ENCODE peak calls at places on chromosomes 16 and 17, in six cellular contexts. One of them, this sample, is unnamed.
A peak's percentile ranks its signal among the peaks of the same experiment; 100 is the strongest.

GRCh38 chr17:46995841-46996571 is 17.0 kb upstream of the RPRML start:
- DNase-seq in B cell: no peak
- DNase-seq in lung: no peak
- DNase-seq in lower leg skin: no peak
- DNase-seq in HFF-Myc: peak; percentile 65
- DNase-seq in fibroblast of lung: no peak
- DNase-seq in this sample: no peak

GRCh38 chr16:35631261-35631945 is 2172.0 kb downstream of the TP53TG3F start:
- DNase-seq in B cell: no peak
- DNase-seq in lung: no peak
- DNase-seq in lower leg skin: no peak
- DNase-seq in HFF-Myc: no peak
- DNase-seq in fibroblast of lung: no peak
- DNase-seq in this sample: no peak

GRCh38 chr17:18257747-18258355 is 687 bp downstream of the FLII start:
- DNase-seq in B cell: peak; percentile 81
- DNase-seq in lung: peak; percentile 81
- DNase-seq in lower leg skin: peak; percentile 66
- DNase-seq in HFF-Myc: no peak
- DNase-seq in fibroblast of lung: peak; percentile 71
- DNase-seq in this sample: peak; percentile 77

GRCh38 chr16:89123001-89123830 is 29.6 kb downstream of the ACSF3 start:
- DNase-seq in B cell: no peak
- DNase-seq in lung: no peak
- DNase-seq in lower leg skin: no peak
- DNase-seq in HFF-Myc: no peak
- DNase-seq in fibroblast of lung: no peak
- DNase-seq in this sample: no peak

GRCh38 chr17:76238847-76239537 is 1.3 kb downstream of the RNF157 start:
- DNase-seq in B cell: no peak
- DNase-seq in lung: no peak
- DNase-seq in lower leg skin: no peak
- DNase-seq in HFF-Myc: no peak
- DNase-seq in fibroblast of lung: no peak
- DNase-seq in this sample: no peak

GRCh38 chr16:25192096-25192495 is 24.7 kb upstream of the AQP8 start:
- DNase-seq in B cell: no peak
- DNase-seq in lung: no peak
- DNase-seq in lower leg skin: no peak
- DNase-seq in HFF-Myc: peak; percentile 86
- DNase-seq in fibroblast of lung: no peak
- DNase-seq in this sample: no peak

GRCh38 chr16:16137110-16137509 is 86.2 kb downstream of the ABCC6 start:
- DNase-seq in B cell: no peak
- DNase-seq in lung: no peak
- DNase-seq in lower leg skin: no peak
- DNase-seq in HFF-Myc: no peak
- DNase-seq in fibroblast of lung: no peak
- DNase-seq in this sample: no peak

GRCh38 chr16:84503751-84504395 is 586 bp downstream of the MEAK7 start:
- DNase-seq in B cell: no peak
- DNase-seq in lung: no peak
- DNase-seq in lower leg skin: no peak
- DNase-seq in HFF-Myc: no peak
- DNase-seq in fibroblast of lung: no peak
- DNase-seq in this sample: no peak

GRCh38 chr16:28822520-28823290 is at the start of gene ATXN2L:
- DNase-seq in B cell: peak; percentile 97
- DNase-seq in lung: peak; percentile 94
- DNase-seq in lower leg skin: peak; percentile 90
- DNase-seq in HFF-Myc: peak; percentile 82
- DNase-seq in fibroblast of lung: peak; percentile 97
- DNase-seq in this sample: peak; percentile 98

GRCh38 chr16:83995756-83996155 is 27.7 kb downstream of the NECAB2 start:
- DNase-seq in B cell: no peak
- DNase-seq in lung: no peak
- DNase-seq in lower leg skin: no peak
- DNase-seq in HFF-Myc: no peak
- DNase-seq in fibroblast of lung: peak; percentile 8
- DNase-seq in this sample: peak; percentile 20

GRCh38 chr16:82008957-82009592 is 2.2 kb downstream of the SDR42E1 start:
- DNase-seq in B cell: no peak
- DNase-seq in lung: no peak
- DNase-seq in lower leg skin: no peak
- DNase-seq in HFF-Myc: no peak
- DNase-seq in fibroblast of lung: no peak
- DNase-seq in this sample: no peak

GRCh38 chr17:19285218-19285900 is 48.2 kb downstream of the EPN2 start:
- DNase-seq in B cell: no peak
- DNase-seq in lung: no peak
- DNase-seq in lower leg skin: no peak
- DNase-seq in HFF-Myc: no peak
- DNase-seq in fibroblast of lung: no peak
- DNase-seq in this sample: no peak

GRCh38 chr17:40290629-40291296 is 3.1 kb downstream of the CDC6 start:
- DNase-seq in B cell: no peak
- DNase-seq in lung: peak; percentile 53
- DNase-seq in lower leg skin: no peak
- DNase-seq in HFF-Myc: no peak
- DNase-seq in fibroblast of lung: peak; percentile 97
- DNase-seq in this sample: peak; percentile 68

GRCh38 chr17:22266231-22266630 is 573.9 kb downstream of the KCNJ18 start:
- DNase-seq in B cell: no peak
- DNase-seq in lung: no peak
- DNase-seq in lower leg skin: no peak
- DNase-seq in HFF-Myc: no peak
- DNase-seq in fibroblast of lung: no peak
- DNase-seq in this sample: no peak

GRCh38 chr17:42428141-42428944 is 5.3 kb upstream of the CAVIN1 start:
- DNase-seq in B cell: no peak
- DNase-seq in lung: peak; percentile 60
- DNase-seq in lower leg skin: peak; percentile 73
- DNase-seq in HFF-Myc: peak; percentile 93
- DNase-seq in fibroblast of lung: peak; percentile 95
- DNase-seq in this sample: peak; percentile 60

GRCh38 chr16:11218324-11218962 is 37.6 kb downstream of the SOCS1 start:
- DNase-seq in B cell: no peak
- DNase-seq in lung: no peak
- DNase-seq in lower leg skin: no peak
- DNase-seq in HFF-Myc: no peak
- DNase-seq in fibroblast of lung: no peak
- DNase-seq in this sample: no peak

GRCh38 chr16:14529010-14529669 is 100.9 kb downstream of the PARN start:
- DNase-seq in B cell: peak; percentile 46
- DNase-seq in lung: peak; percentile 76
- DNase-seq in lower leg skin: peak; percentile 79
- DNase-seq in HFF-Myc: peak; percentile 78
- DNase-seq in fibroblast of lung: peak; percentile 95
- DNase-seq in this sample: peak; percentile 64

GRCh38 chr16:81610144-81610842 is 165.7 kb downstream of the CMIP start:
- DNase-seq in B cell: no peak
- DNase-seq in lung: peak; percentile 45
- DNase-seq in lower leg skin: no peak
- DNase-seq in HFF-Myc: no peak
- DNase-seq in fibroblast of lung: peak; percentile 75
- DNase-seq in this sample: no peak

GRCh38 chr17:19720631-19721426 is 4.4 kb upstream of the SLC47A2 start:
- DNase-seq in B cell: peak; percentile 22
- DNase-seq in lung: no peak
- DNase-seq in lower leg skin: no peak
- DNase-seq in HFF-Myc: no peak
- DNase-seq in fibroblast of lung: no peak
- DNase-seq in this sample: no peak

GRCh38 chr17:40407460-40407859 is 10.2 kb downstream of the TOP2A start:
- DNase-seq in B cell: no peak
- DNase-seq in lung: no peak
- DNase-seq in lower leg skin: no peak
- DNase-seq in HFF-Myc: no peak
- DNase-seq in fibroblast of lung: no peak
- DNase-seq in this sample: no peak

GRCh38 chr17:15782809-15783208 is 50.7 kb downstream of the TBC1D26 start:
- DNase-seq in B cell: no peak
- DNase-seq in lung: peak; percentile 40
- DNase-seq in lower leg skin: peak; percentile 28
- DNase-seq in HFF-Myc: no peak
- DNase-seq in fibroblast of lung: peak; percentile 55
- DNase-seq in this sample: peak; percentile 12

GRCh38 chr17:55845385-55845784 is 94.5 kb downstream of the PCTP start:
- DNase-seq in B cell: no peak
- DNase-seq in lung: peak; percentile 56
- DNase-seq in lower leg skin: peak; percentile 34
- DNase-seq in HFF-Myc: peak; percentile 4
- DNase-seq in fibroblast of lung: peak; percentile 55
- DNase-seq in this sample: peak; percentile 26

GRCh38 chr17:1360975-1361374 is 39.0 kb downstream of the YWHAE start:
- DNase-seq in B cell: no peak
- DNase-seq in lung: no peak
- DNase-seq in lower leg skin: no peak
- DNase-seq in HFF-Myc: no peak
- DNase-seq in fibroblast of lung: no peak
- DNase-seq in this sample: peak; percentile 48

GRCh38 chr16:29858974-29859373 is 4.1 kb downstream of the CDIPT start:
- DNase-seq in B cell: no peak
- DNase-seq in lung: no peak
- DNase-seq in lower leg skin: no peak
- DNase-seq in HFF-Myc: no peak
- DNase-seq in fibroblast of lung: no peak
- DNase-seq in this sample: no peak

GRCh38 chr17:76497979-76498885 is 3.0 kb downstream of the RHBDF2 start:
- DNase-seq in B cell: peak; percentile 53
- DNase-seq in lung: peak; percentile 68
- DNase-seq in lower leg skin: peak; percentile 52
- DNase-seq in HFF-Myc: peak; percentile 48
- DNase-seq in fibroblast of lung: peak; percentile 74
- DNase-seq in this sample: no peak

DNA sequence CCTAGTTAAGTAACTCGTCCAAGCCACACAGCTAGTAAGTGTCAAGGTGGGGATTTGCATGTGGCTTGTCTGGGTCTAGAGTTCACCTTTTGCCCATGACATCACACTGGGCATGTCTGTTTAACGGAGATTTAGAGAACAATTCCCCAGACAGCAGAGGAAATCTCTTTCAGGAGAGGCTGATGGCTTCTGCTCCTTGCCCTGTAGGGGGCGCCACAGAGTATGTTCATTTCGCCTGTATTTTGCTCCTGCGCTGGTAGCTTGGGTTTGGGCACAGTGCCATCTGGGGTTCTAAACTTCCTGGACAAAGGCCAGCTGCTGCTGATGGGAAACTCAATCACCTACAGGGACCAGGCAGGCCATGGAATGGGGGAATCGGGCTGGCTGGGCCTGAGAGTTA is 20.4 kb downstream of the OTOA start:
- DNase-seq in B cell: no peak
- DNase-seq in lung: no peak
- DNase-seq in lower leg skin: no peak
- DNase-seq in HFF-Myc: no peak
- DNase-seq in fibroblast of lung: no peak
- DNase-seq in this sample: peak; percentile 56
- TF ChIP-seq CTCF in B cell: peak; percentile 60
- TF ChIP-seq CTCF in lung: no peak
- TF ChIP-seq CTCF in lower leg skin: no peak
- TF ChIP-seq CTCF in HFF-Myc: peak; percentile 66
- TF ChIP-seq CTCF in fibroblast of lung: peak; percentile 43
- TF ChIP-seq CTCF in this sample: peak; percentile 84

DNA sequence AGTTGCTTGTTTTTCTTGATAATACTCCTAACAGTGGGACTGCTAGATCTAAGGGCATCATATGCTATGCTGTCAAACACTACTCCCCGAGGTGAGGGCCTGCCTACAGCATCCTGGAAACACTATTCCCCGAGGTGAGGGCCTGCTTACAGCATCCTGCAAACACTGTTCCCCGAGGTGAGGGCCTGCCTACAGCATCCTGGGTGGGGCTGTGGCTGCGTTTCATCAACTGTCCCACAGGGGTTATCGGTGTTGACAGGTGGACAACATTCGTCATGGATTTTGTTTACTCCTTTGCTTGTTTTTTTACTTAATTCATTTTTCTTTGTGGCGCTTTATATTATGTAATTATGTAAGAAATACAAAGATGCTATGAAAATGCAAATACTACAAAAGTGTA is 22.5 kb downstream of the NPRL3 start:
- DNase-seq in B cell: no peak
- DNase-seq in lung: no peak
- DNase-seq in lower leg skin: no peak
- DNase-seq in HFF-Myc: no peak
- DNase-seq in fibroblast of lung: no peak
- DNase-seq in this sample: no peak
- TF ChIP-seq CTCF in B cell: no peak
- TF ChIP-seq CTCF in lung: no peak
- TF ChIP-seq CTCF in lower leg skin: no peak
- TF ChIP-seq CTCF in HFF-Myc: no peak
- TF ChIP-seq CTCF in fibroblast of lung: no peak
- TF ChIP-seq CTCF in this sample: no peak

GRCh38 chr16:66155933-66156332 is 210.6 kb upstream of the CDH5 start:
- DNase-seq in B cell: no peak
- DNase-seq in lung: no peak
- DNase-seq in lower leg skin: no peak
- DNase-seq in HFF-Myc: no peak
- DNase-seq in fibroblast of lung: no peak
- DNase-seq in this sample: no peak

GRCh38 chr16:66164581-66164980 is 201.9 kb upstream of the CDH5 start:
- DNase-seq in B cell: no peak
- DNase-seq in lung: no peak
- DNase-seq in lower leg skin: no peak
- DNase-seq in HFF-Myc: no peak
- DNase-seq in fibroblast of lung: no peak
- DNase-seq in this sample: no peak

GRCh38 chr16:66161942-66162341 is 204.5 kb upstream of the CDH5 start:
- DNase-seq in B cell: no peak
- DNase-seq in lung: no peak
- DNase-seq in lower leg skin: no peak
- DNase-seq in HFF-Myc: no peak
- DNase-seq in fibroblast of lung: no peak
- DNase-seq in this sample: no peak

GRCh38 chr16:66156538-66156937 is 210.0 kb upstream of the CDH5 start:
- DNase-seq in B cell: no peak
- DNase-seq in lung: no peak
- DNase-seq in lower leg skin: no peak
- DNase-seq in HFF-Myc: no peak
- DNase-seq in fibroblast of lung: no peak
- DNase-seq in this sample: no peak

DNA sequence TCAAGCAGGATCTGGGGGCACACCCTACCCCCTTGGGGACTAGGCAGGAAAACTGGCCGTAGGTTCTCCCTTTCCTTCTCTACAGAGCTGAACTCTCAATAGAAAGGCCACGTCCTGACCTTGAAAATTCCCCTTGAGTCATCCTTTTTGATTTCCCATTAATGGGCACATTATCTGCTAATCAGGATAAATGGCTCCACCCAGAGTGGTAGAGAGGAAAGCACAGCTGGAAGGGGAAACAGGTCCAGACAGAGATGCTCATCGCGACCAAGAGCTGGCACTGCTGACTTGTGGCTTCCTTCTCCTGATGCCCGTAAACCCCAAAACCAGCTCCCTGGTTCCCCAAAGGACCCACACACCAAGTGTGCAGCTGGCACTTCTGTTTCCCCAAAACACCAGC is 206.5 kb upstream of the CDH5 start:
- DNase-seq in B cell: no peak
- DNase-seq in lung: no peak
- DNase-seq in lower leg skin: no peak
- DNase-seq in HFF-Myc: no peak
- DNase-seq in fibroblast of lung: peak; percentile 55
- DNase-seq in this sample: no peak
- TF ChIP-seq CTCF in B cell: no peak
- TF ChIP-seq CTCF in lung: no peak
- TF ChIP-seq CTCF in lower leg skin: no peak
- TF ChIP-seq CTCF in HFF-Myc: no peak
- TF ChIP-seq CTCF in fibroblast of lung: peak; percentile 30
- TF ChIP-seq CTCF in this sample: no peak

GRCh38 chr16:53053967-53054669 is 673 bp upstream of the CHD9 start:
- DNase-seq in B cell: peak; percentile 45
- DNase-seq in lung: peak; percentile 41
- DNase-seq in lower leg skin: peak; percentile 41
- DNase-seq in HFF-Myc: no peak
- DNase-seq in fibroblast of lung: peak; percentile 44
- DNase-seq in this sample: peak; percentile 47
- TF ChIP-seq CTCF in B cell: no peak
- TF ChIP-seq CTCF in lung: no peak
- TF ChIP-seq CTCF in lower leg skin: no peak
- TF ChIP-seq CTCF in HFF-Myc: no peak
- TF ChIP-seq CTCF in fibroblast of lung: no peak
- TF ChIP-seq CTCF in this sample: no peak

This sample was measured in activated CD8-positive, alpha-beta T cell treated with anti-CD3 and anti-CD28 coated beads for 36 hours.